ENCODE peak calls at places on chromosomes 16 and 17, in five cellular contexts. N, Y, G, X and P are unnamed samples.

GRCh38 chr17:78889525-78889924 is 13.5 kb downstream of the CEP295NL start:
- DNase-seq in N (no peak), Y (no peak), G (no peak), X (no peak), P (no peak)

GRCh38 chr17:69474171-69474831 is 59.8 kb downstream of the MAP2K6 start:
- DNase-seq in N (no peak), Y (no peak), G (peak; percentile 55), X (no peak), P (peak; percentile 23)

GRCh38 chr17:40034426-40035161 is 19.4 kb downstream of the CSF3 start:
- DNase-seq in N (no peak), Y (no peak), G (no peak), X (no peak), P (no peak)

GRCh38 chr16:17515421-17516210 is 44.9 kb upstream of the XYLT1 start:
- DNase-seq in N (no peak), Y (peak; percentile 87), G (peak; percentile 76), X (no peak), P (no peak)

GRCh38 chr17:47955497-47956461 is 1.9 kb downstream of the PRR15L start:
- DNase-seq in N (peak; percentile 47), Y (no peak), G (no peak), X (peak; percentile 63), P (no peak)

GRCh38 chr17:63024716-63025115 is 58.7 kb downstream of the TANC2 start:
- DNase-seq in N (no peak), Y (peak; percentile 20), G (peak; percentile 52), X (no peak), P (no peak)

GRCh38 chr16:11768850-11769249 is 26.2 kb upstream of the TXNDC11 start:
- DNase-seq in N (no peak), Y (no peak), G (no peak), X (no peak), P (no peak)

GRCh38 chr17:59869941-59870218 is 22.9 kb downstream of the TUBD1 start:
- DNase-seq in N (no peak), Y (no peak), G (no peak), X (no peak), P (no peak)

GRCh38 chr17:32970281-32970680 is 21.4 kb upstream of the SPACA3 start:
- DNase-seq in N (no peak), Y (no peak), G (no peak), X (no peak), P (no peak)

GRCh38 chr16:56347670-56348069 is 77.7 kb downstream of the AMFR start:
- DNase-seq in N (no peak), Y (no peak), G (no peak), X (no peak), P (no peak)